ENCODE peak calls at places on chromosomes 6 and 20, in six cellular contexts. One of them, this sample, is unnamed.

GRCh38 chr6:13924949-13925881 is at the start of gene RNF182:
- ATAC-seq in right cardiac atrium: peak
- ATAC-seq in body of pancreas: peak
- ATAC-seq in upper lobe of right lung: peak
- ATAC-seq in HepG2: peak
- ATAC-seq in psoas muscle: no peak
- ATAC-seq in this sample: no peak

GRCh38 chr6:103534107-103534506 is 1325.6 kb downstream of the HACE1 start:
- ATAC-seq in psoas muscle: no peak
- ATAC-seq in upper lobe of right lung: no peak
- ATAC-seq in body of pancreas: no peak
- ATAC-seq in HepG2: no peak
- ATAC-seq in right cardiac atrium: no peak
- ATAC-seq in this sample: no peak

GRCh38 chr6:111799576-111800467 is 73.4 kb downstream of the FYN start:
- ATAC-seq in upper lobe of right lung: no peak
- ATAC-seq in psoas muscle: peak
- ATAC-seq in right cardiac atrium: no peak
- ATAC-seq in body of pancreas: no peak
- ATAC-seq in HepG2: peak
- ATAC-seq in this sample: no peak

GRCh38 chr6:137792160-137793033 is 74.7 kb upstream of the TNFAIP3 start:
- ATAC-seq in HepG2: no peak
- ATAC-seq in right cardiac atrium: no peak
- ATAC-seq in body of pancreas: no peak
- ATAC-seq in psoas muscle: no peak
- ATAC-seq in upper lobe of right lung: no peak
- ATAC-seq in this sample: no peak

GRCh38 chr6:133958782-133959181 is 5.8 kb downstream of the TBPL1 start:
- ATAC-seq in body of pancreas: no peak
- ATAC-seq in psoas muscle: no peak
- ATAC-seq in HepG2: no peak
- ATAC-seq in upper lobe of right lung: no peak
- ATAC-seq in right cardiac atrium: peak
- ATAC-seq in this sample: no peak

GRCh38 chr20:41133709-41134361 is 3.5 kb upstream of the PLCG1 start:
- ATAC-seq in HepG2: no peak
- ATAC-seq in body of pancreas: no peak
- ATAC-seq in psoas muscle: no peak
- ATAC-seq in upper lobe of right lung: no peak
- ATAC-seq in right cardiac atrium: no peak
- ATAC-seq in this sample: no peak

GRCh38 chr6:7050099-7050498 is 57.7 kb upstream of the RREB1 start:
- ATAC-seq in body of pancreas: no peak
- ATAC-seq in psoas muscle: no peak
- ATAC-seq in right cardiac atrium: no peak
- ATAC-seq in upper lobe of right lung: no peak
- ATAC-seq in HepG2: no peak
- ATAC-seq in this sample: no peak

GRCh38 chr6:138410048-138410735 is 6.2 kb downstream of the HEBP2 start:
- ATAC-seq in HepG2: no peak
- ATAC-seq in upper lobe of right lung: no peak
- ATAC-seq in psoas muscle: peak
- ATAC-seq in right cardiac atrium: no peak
- ATAC-seq in body of pancreas: no peak
- ATAC-seq in this sample: no peak

GRCh38 chr6:119137194-119138072 is 59.0 kb upstream of the FAM184A start:
- ATAC-seq in right cardiac atrium: peak
- ATAC-seq in HepG2: no peak
- ATAC-seq in body of pancreas: no peak
- ATAC-seq in upper lobe of right lung: peak
- ATAC-seq in psoas muscle: no peak
- ATAC-seq in this sample: peak

GRCh38 chr6:111803384-111803783 is 69.9 kb downstream of the FYN start:
- ATAC-seq in upper lobe of right lung: no peak
- ATAC-seq in body of pancreas: no peak
- ATAC-seq in psoas muscle: no peak
- ATAC-seq in HepG2: no peak
- ATAC-seq in right cardiac atrium: peak
- ATAC-seq in this sample: no peak

GRCh38 chr6:38021571-38021970 is 202.0 kb downstream of the ZFAND3 start:
- ATAC-seq in upper lobe of right lung: no peak
- ATAC-seq in psoas muscle: no peak
- ATAC-seq in HepG2: no peak
- ATAC-seq in body of pancreas: no peak
- ATAC-seq in right cardiac atrium: no peak
- ATAC-seq in this sample: no peak

DNA sequence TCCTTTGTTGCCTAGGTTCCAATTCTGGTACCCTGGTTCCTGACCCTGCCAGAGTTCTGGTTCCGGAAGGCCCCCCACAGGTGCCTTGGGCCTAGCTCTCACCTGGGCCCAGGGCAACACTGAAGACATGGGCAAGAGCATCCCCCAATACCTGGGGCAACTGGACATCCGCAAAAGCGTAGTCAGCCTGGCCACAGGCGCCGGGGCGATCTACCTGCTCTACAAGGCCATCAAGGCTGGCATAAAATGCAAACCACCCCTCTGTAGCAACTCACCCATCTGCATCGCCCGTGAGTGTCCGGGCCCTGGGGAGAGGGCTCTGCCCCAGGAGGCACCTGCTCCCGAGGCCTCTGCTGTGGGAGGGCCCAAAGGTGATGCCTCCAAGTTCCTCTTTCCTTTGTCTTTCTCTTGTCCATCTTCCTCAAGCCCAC is at the start of gene ARMC12:
- ATAC-seq in HepG2: peak
- ATAC-seq in upper lobe of right lung: no peak
- ATAC-seq in body of pancreas: no peak
- ATAC-seq in right cardiac atrium: no peak
- ATAC-seq in psoas muscle: peak
- ATAC-seq in this sample: no peak
- H3K27ac ChIP-seq in HepG2: no peak
- H3K27ac ChIP-seq in upper lobe of right lung: no peak
- H3K27ac ChIP-seq in body of pancreas: no peak
- H3K27ac ChIP-seq in right cardiac atrium: no peak
- H3K27ac ChIP-seq in psoas muscle: no peak
- H3K27ac ChIP-seq in this sample: no peak

DNA sequence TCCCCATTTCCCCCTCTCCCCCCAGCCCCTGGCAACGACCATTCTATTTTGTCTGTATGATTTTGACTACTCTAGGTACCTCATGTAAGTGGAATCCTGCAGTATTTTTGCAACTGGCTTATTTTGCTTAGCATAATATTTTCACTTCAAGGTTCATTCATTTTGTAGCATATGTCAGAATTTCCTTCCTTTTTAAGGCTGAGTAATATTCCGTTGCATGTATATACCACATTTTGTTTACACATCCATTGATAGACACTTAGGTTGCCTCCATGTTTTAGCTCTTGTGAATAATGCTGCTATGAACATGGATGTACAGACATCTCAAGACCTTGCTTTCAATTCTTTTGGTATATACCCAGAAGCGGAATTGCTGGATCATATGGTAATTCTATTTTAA is 1.4 kb upstream of the UQCC2 start:
- ATAC-seq in HepG2: no peak
- ATAC-seq in body of pancreas: no peak
- ATAC-seq in psoas muscle: no peak
- ATAC-seq in upper lobe of right lung: no peak
- ATAC-seq in right cardiac atrium: no peak
- ATAC-seq in this sample: no peak
- H3K27ac ChIP-seq in HepG2: no peak
- H3K27ac ChIP-seq in body of pancreas: no peak
- H3K27ac ChIP-seq in psoas muscle: no peak
- H3K27ac ChIP-seq in upper lobe of right lung: no peak
- H3K27ac ChIP-seq in right cardiac atrium: no peak
- H3K27ac ChIP-seq in this sample: no peak

DNA sequence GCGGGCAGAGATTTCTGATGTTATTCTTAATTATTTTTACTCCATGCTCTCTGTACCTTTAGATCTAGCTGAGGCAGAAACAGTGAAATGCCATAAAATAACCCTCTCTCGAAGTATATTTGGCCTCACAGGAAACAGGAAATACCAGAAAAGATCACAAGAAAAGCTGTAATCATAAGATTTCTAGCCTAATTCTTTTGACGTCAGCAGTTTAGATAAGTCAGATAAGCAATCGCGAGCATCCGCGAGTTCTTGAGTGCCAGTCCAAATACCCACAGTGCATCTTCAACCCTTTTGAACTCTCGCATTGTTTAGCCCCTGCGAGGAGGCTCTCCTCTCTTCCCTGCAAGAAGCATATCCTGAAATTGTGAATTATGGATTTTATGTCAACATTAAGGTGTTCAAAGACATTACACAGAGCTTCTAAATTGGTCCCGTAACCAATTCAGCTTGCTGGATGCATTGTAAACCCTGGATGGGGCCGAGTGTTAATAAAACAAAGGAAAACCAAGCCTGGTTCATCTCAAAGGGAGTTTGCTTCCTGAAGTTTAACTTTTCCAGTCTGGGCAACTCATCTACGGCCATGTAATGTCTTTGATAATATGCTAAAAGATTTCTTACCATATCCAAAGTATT is 198.9 kb downstream of the MTFR2 start:
- ATAC-seq in body of pancreas: peak
- ATAC-seq in upper lobe of right lung: no peak
- ATAC-seq in right cardiac atrium: peak
- ATAC-seq in HepG2: no peak
- ATAC-seq in psoas muscle: no peak
- ATAC-seq in this sample: no peak
- H3K27ac ChIP-seq in body of pancreas: no peak
- H3K27ac ChIP-seq in upper lobe of right lung: peak
- H3K27ac ChIP-seq in right cardiac atrium: peak
- H3K27ac ChIP-seq in HepG2: no peak
- H3K27ac ChIP-seq in psoas muscle: no peak
- H3K27ac ChIP-seq in this sample: peak

GRCh38 chr20:20877079-20877478 is 164.6 kb upstream of the RALGAPA2 start:
- ATAC-seq in upper lobe of right lung: no peak
- ATAC-seq in psoas muscle: no peak
- ATAC-seq in HepG2: no peak
- ATAC-seq in right cardiac atrium: no peak
- ATAC-seq in body of pancreas: no peak
- ATAC-seq in this sample: no peak

GRCh38 chr20:20869161-20869560 is 156.7 kb upstream of the RALGAPA2 start:
- ATAC-seq in HepG2: no peak
- ATAC-seq in psoas muscle: no peak
- ATAC-seq in upper lobe of right lung: no peak
- ATAC-seq in body of pancreas: no peak
- ATAC-seq in right cardiac atrium: no peak
- ATAC-seq in this sample: no peak

GRCh38 chr20:20875716-20876115 is 163.3 kb upstream of the RALGAPA2 start:
- ATAC-seq in body of pancreas: no peak
- ATAC-seq in right cardiac atrium: no peak
- ATAC-seq in psoas muscle: no peak
- ATAC-seq in HepG2: no peak
- ATAC-seq in upper lobe of right lung: no peak
- ATAC-seq in this sample: no peak

DNA sequence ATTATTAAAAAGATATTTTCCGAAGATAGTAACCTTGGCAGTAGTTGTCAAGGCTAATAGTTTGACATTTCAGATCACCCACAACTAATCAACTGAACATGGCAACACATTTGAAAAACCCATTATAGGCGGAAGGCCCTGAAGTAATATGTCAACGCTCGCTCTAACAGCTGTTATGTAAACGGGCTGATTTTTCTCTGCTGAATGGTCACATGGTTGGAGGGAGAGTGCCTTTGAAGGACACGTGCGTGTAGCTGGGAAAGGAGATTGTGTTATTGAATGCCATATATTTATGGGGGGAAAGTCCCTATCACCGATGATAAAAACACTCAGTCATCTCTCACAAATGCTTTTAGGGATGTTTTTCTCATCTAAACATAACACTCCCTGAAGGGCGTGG is 160.0 kb upstream of the RALGAPA2 start:
- ATAC-seq in right cardiac atrium: no peak
- ATAC-seq in psoas muscle: no peak
- ATAC-seq in HepG2: no peak
- ATAC-seq in upper lobe of right lung: no peak
- ATAC-seq in body of pancreas: no peak
- ATAC-seq in this sample: no peak
- H3K27ac ChIP-seq in right cardiac atrium: no peak
- H3K27ac ChIP-seq in psoas muscle: no peak
- H3K27ac ChIP-seq in HepG2: no peak
- H3K27ac ChIP-seq in upper lobe of right lung: no peak
- H3K27ac ChIP-seq in body of pancreas: no peak
- H3K27ac ChIP-seq in this sample: no peak

GRCh38 chr20:38673731-38674177 is 50.5 kb upstream of the SLC32A1 start:
- ATAC-seq in psoas muscle: no peak
- ATAC-seq in body of pancreas: no peak
- ATAC-seq in right cardiac atrium: peak
- ATAC-seq in HepG2: peak
- ATAC-seq in upper lobe of right lung: no peak
- ATAC-seq in this sample: no peak
- H3K27ac ChIP-seq in psoas muscle: no peak
- H3K27ac ChIP-seq in body of pancreas: no peak
- H3K27ac ChIP-seq in right cardiac atrium: no peak
- H3K27ac ChIP-seq in HepG2: no peak
- H3K27ac ChIP-seq in upper lobe of right lung: no peak
- H3K27ac ChIP-seq in this sample: no peak

GRCh38 chr6:79422666-79423065 is 114.6 kb downstream of the LCA5 start:
- ATAC-seq in psoas muscle: no peak
- ATAC-seq in HepG2: no peak
- ATAC-seq in body of pancreas: no peak
- ATAC-seq in upper lobe of right lung: no peak
- ATAC-seq in right cardiac atrium: no peak
- ATAC-seq in this sample: no peak
- H3K27ac ChIP-seq in psoas muscle: no peak
- H3K27ac ChIP-seq in HepG2: no peak
- H3K27ac ChIP-seq in body of pancreas: no peak
- H3K27ac ChIP-seq in upper lobe of right lung: no peak
- H3K27ac ChIP-seq in right cardiac atrium: no peak
- H3K27ac ChIP-seq in this sample: no peak

GRCh38 chr6:34514112-34514511 is 42.0 kb downstream of the SPDEF start:
- ATAC-seq in body of pancreas: no peak
- ATAC-seq in psoas muscle: no peak
- ATAC-seq in right cardiac atrium: no peak
- ATAC-seq in HepG2: no peak
- ATAC-seq in upper lobe of right lung: no peak
- ATAC-seq in this sample: no peak
- H3K27ac ChIP-seq in body of pancreas: no peak
- H3K27ac ChIP-seq in psoas muscle: no peak
- H3K27ac ChIP-seq in right cardiac atrium: no peak
- H3K27ac ChIP-seq in HepG2: no peak
- H3K27ac ChIP-seq in upper lobe of right lung: no peak
- H3K27ac ChIP-seq in this sample: no peak

GRCh38 chr6:156600678-156601077 is 176.5 kb upstream of the ARID1B start:
- ATAC-seq in psoas muscle: peak
- ATAC-seq in upper lobe of right lung: no peak
- ATAC-seq in body of pancreas: no peak
- ATAC-seq in right cardiac atrium: peak
- ATAC-seq in HepG2: no peak
- ATAC-seq in this sample: peak
- H3K27ac ChIP-seq in psoas muscle: no peak
- H3K27ac ChIP-seq in upper lobe of right lung: peak
- H3K27ac ChIP-seq in body of pancreas: no peak
- H3K27ac ChIP-seq in right cardiac atrium: peak
- H3K27ac ChIP-seq in HepG2: no peak
- H3K27ac ChIP-seq in this sample: peak

This sample was measured in gastroesophageal sphincter.